ENCODE peak calls at places on chromosomes 1 and 21, in nine cellular contexts. J, S, L, U, B, O, V, Y and W are unnamed samples. For H3K36me3, the result is how much of the 10 kb centered on the place peaks cover.

GRCh38 chr1:232426801-232427200 is 203.1 kb downstream of the SIPA1L2 start:
- DNase-seq in J (no peak), S (no peak), L (no peak), U (no peak), B (peak), O (peak), V (no peak), Y (no peak), W (no peak)

GRCh38 chr1:10980094-10980577 is 32.3 kb upstream of the TARDBP start:
- DNase-seq in J (peak), S (peak), L (peak), U (peak), B (peak), O (peak), V (no peak), Y (peak), W (no peak)

GRCh38 chr21:34936299-34936698 is 112.8 kb downstream of the RUNX1 start:
- DNase-seq in J (no peak), S (no peak), L (no peak), U (no peak), B (no peak), O (no peak), V (no peak), Y (no peak), W (no peak)

GRCh38 chr1:156146749-156147405 is 6.5 kb upstream of the SEMA4A start:
- DNase-seq in J (peak), S (no peak), L (no peak), U (no peak), B (no peak), O (no peak), V (no peak), Y (no peak), W (no peak)

GRCh38 chr1:55931272-55931940 is 648.0 kb downstream of the PLPP3 start:
- DNase-seq in J (peak), S (no peak), L (no peak), U (no peak), B (peak), O (no peak), V (no peak), Y (no peak), W (no peak)

GRCh38 chr1:42926235-42926869 is 32.3 kb downstream of the SLC2A1 start:
- DNase-seq in J (no peak), S (no peak), L (no peak), U (no peak), B (no peak), O (no peak), V (no peak), Y (no peak), W (peak)

GRCh38 chr1:66271904-66272254 is 262.1 kb upstream of the SGIP1 start:
- DNase-seq in J (peak), S (peak), L (no peak), U (peak), B (peak), O (no peak), V (no peak), Y (no peak), W (no peak)

GRCh38 chr1:178918328-178918727 is 47.5 kb upstream of the ANGPTL1 start:
- DNase-seq in J (no peak), S (no peak), L (no peak), U (no peak), B (no peak), O (no peak), V (no peak), Y (no peak), W (no peak)

GRCh38 chr1:210483821-210484220 is 155.1 kb downstream of the HHAT start:
- DNase-seq in J (no peak), S (no peak), L (no peak), U (no peak), B (no peak), O (peak), V (no peak), Y (no peak), W (no peak)

GRCh38 chr1:109922326-109922725 is 11.7 kb downstream of the CSF1 start:
- DNase-seq in J (no peak), S (no peak), L (no peak), U (no peak), B (no peak), O (no peak), V (no peak), Y (no peak), W (no peak)

GRCh38 chr1:200373811-200374231 is 36.0 kb downstream of the ZNF281 start:
- DNase-seq in J (no peak), S (no peak), L (no peak), U (no peak), B (no peak), O (peak), V (no peak), Y (no peak), W (no peak)

GRCh38 chr1:17212487-17213121 is 7.7 kb downstream of the PADI1 start:
- DNase-seq in J (no peak), S (no peak), L (no peak), U (no peak), B (peak), O (peak), V (peak), Y (peak), W (no peak)

GRCh38 chr21:44582980-44583799 is 2.8 kb upstream of the KRTAP10-5 start:
- DNase-seq in J (no peak), S (no peak), L (no peak), U (no peak), B (no peak), O (no peak), V (no peak), Y (peak), W (peak)

GRCh38 chr1:8397511-8397910 is 79.6 kb downstream of the SLC45A1 start:
- DNase-seq in J (no peak), S (no peak), L (no peak), U (no peak), B (no peak), O (no peak), V (no peak), Y (no peak), W (no peak)

GRCh38 chr1:26877326-26877725 is 12.8 kb downstream of the GPN2 start:
- DNase-seq in J (no peak), S (no peak), L (no peak), U (no peak), B (no peak), O (no peak), V (no peak), Y (no peak), W (no peak)
- H3K36me3 ChIP-seq in J (half or more), S (under half), L (under half), U (under half), B (under half), O (under half), V (under half), Y (under half), W (under half)

GRCh38 chr1:39436842-39437241 is 54.6 kb upstream of the BMP8A start:
- DNase-seq in J (no peak), S (no peak), L (no peak), U (no peak), B (no peak), O (no peak), V (no peak), Y (no peak), W (no peak)
- H3K36me3 ChIP-seq in J (half or more), S (under half), L (under half), U (under half), B (under half), O (under half), V (half or more), Y (half or more), W (half or more)

DNA sequence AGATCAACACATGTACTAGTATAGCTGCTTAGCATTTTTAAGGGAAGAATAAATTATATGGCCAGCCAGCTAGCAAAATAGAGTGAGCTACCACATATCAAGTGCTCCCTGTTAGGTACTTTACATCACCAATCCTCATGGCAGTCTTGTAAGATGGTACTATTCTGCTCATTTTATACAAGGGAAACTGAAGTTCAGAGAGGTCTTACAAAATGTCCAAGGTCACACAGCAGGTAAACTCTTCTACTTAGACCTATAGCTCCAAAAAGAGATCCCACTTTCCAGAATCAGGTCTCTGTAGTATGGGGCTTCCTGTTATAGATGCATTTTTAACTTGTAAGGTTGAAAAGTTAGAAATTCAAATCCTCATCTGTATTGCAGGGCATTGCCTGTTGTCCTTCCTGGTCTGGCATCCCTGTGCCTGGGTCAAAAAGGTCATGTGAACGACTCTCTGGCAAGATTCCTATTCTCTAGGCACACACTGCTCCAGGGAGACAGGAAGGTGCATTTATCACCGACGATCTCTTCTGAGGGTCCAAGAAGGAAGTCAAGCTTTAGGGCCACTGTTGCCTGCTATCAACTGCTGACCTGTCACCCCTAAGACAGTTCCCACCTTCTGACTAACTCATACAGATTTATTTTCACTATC is 41.1 kb downstream of the TRIT1 start:
- DNase-seq in J (no peak), S (no peak), L (no peak), U (no peak), B (no peak), O (no peak), V (no peak), Y (no peak), W (no peak)
- H3K36me3 ChIP-seq in J (half or more), S (under half), L (under half), U (under half), B (under half), O (half or more), V (under half), Y (half or more), W (half or more)

GRCh38 chr21:33817663-33818433 is 97.8 kb downstream of the ATP5PO start:
- DNase-seq in J (no peak), S (no peak), L (no peak), U (no peak), B (peak), O (peak), V (no peak), Y (no peak), W (no peak)
- H3K36me3 ChIP-seq in J (half or more), S (under half), L (under half), U (under half), B (under half), O (under half), V (under half), Y (under half), W (half or more)